ENCODE peak calls at places on chromosome 11, in ten cellular contexts. T, I, E, U, O, H, R, Z, W and X are unnamed samples.

GRCh38 chr11:35165416-35166368 is 26.7 kb downstream of the CD44 start:
- DNase-seq in W (peak), I (no peak), H (no peak), U (peak), E (peak), T (peak), R (peak), O (peak), Z (peak), X (no peak)

GRCh38 chr11:61780581-61781162 is 11.7 kb downstream of the TMEM258 start:
- DNase-seq in E (no peak), W (no peak), T (no peak), H (no peak), R (peak), O (no peak), I (no peak), U (no peak), Z (no peak), X (no peak)

GRCh38 chr11:44286268-44286880 is 23.6 kb downstream of the ALX4 start:
- DNase-seq in U (peak), R (peak), T (peak), I (no peak), E (peak), O (peak), Z (peak), W (peak), H (peak), X (no peak)

GRCh38 chr11:122895591-122895990 is 13.0 kb downstream of the JHY start:
- DNase-seq in U (no peak), I (no peak), R (no peak), Z (no peak), H (no peak), T (no peak), E (no peak), W (no peak), O (no peak), X (no peak)

GRCh38 chr11:6357222-6357621 is 33.1 kb upstream of the SMPD1 start:
- DNase-seq in T (peak), Z (peak), I (peak), O (no peak), W (no peak), H (peak), U (peak), E (peak), R (no peak), X (peak)

GRCh38 chr11:121452609-121453150 is at the start of gene SORL1-AS1:
- DNase-seq in R (no peak), H (no peak), W (peak), Z (no peak), E (no peak), I (no peak), T (peak), O (no peak), U (peak), X (no peak)

GRCh38 chr11:128582496-128583366 is 4.6 kb downstream of the ETS1 start:
- DNase-seq in W (peak), H (peak), I (peak), T (no peak), E (peak), R (no peak), Z (no peak), U (no peak), O (no peak), X (peak)

GRCh38 chr11:95134491-95134890 is 44.8 kb downstream of the ENDOD1 start:
- DNase-seq in T (no peak), W (no peak), Z (no peak), I (no peak), O (no peak), E (peak), H (peak), U (no peak), R (no peak), X (no peak)

GRCh38 chr11:71433648-71434450 is 14.3 kb downstream of the DHCR7 start:
- DNase-seq in R (no peak), Z (peak), U (peak), W (no peak), O (no peak), I (no peak), H (peak), T (no peak), E (peak), X (no peak)

GRCh38 chr11:46247090-46247489 is 30.4 kb upstream of the CREB3L1 start:
- DNase-seq in W (no peak), T (no peak), I (no peak), E (peak), R (no peak), U (no peak), O (no peak), H (peak), Z (no peak), X (no peak)

GRCh38 chr11:60658409-60658808 is 41.0 kb upstream of the MS4A8 start:
- DNase-seq in T (no peak), H (no peak), E (no peak), I (no peak), Z (peak), U (no peak), O (no peak), W (no peak), R (no peak), X (no peak)

GRCh38 chr11:1198766-1199688 is 23.8 kb upstream of the MUC5B start:
- DNase-seq in R (peak), Z (no peak), W (no peak), O (no peak), U (no peak), H (no peak), I (no peak), E (no peak), T (no peak), X (no peak)

GRCh38 chr11:130037058-130037457 is 32.6 kb upstream of the APLP2 start:
- DNase-seq in Z (no peak), I (peak), H (no peak), W (no peak), R (no peak), O (no peak), U (peak), E (peak), T (no peak), X (no peak)

GRCh38 chr11:76732643-76733042 is 50.5 kb upstream of the TSKU start:
- DNase-seq in E (no peak), R (no peak), W (no peak), O (no peak), Z (no peak), H (no peak), I (no peak), T (no peak), U (no peak), X (no peak)

GRCh38 chr11:62588966-62589637 is 2.2 kb downstream of the TUT1 start:
- DNase-seq in U (no peak), H (no peak), T (no peak), Z (no peak), E (no peak), R (peak), O (no peak), I (no peak), W (no peak), X (no peak)

GRCh38 chr11:129639300-129639699 is 176.3 kb upstream of the TMEM45B start:
- DNase-seq in W (no peak), R (no peak), T (no peak), U (no peak), Z (no peak), E (peak), I (peak), O (no peak), H (no peak), X (peak)

GRCh38 chr11:112570335-112570734 is 309.7 kb upstream of the PLET1 start:
- DNase-seq in H (no peak), I (no peak), E (no peak), U (no peak), W (no peak), T (no peak), O (no peak), R (no peak), Z (no peak), X (no peak)

GRCh38 chr11:112410325-112410724 is 149.7 kb upstream of the PLET1 start:
- DNase-seq in U (no peak), H (no peak), I (no peak), R (no peak), E (no peak), O (no peak), Z (no peak), T (peak), W (no peak), X (no peak)

GRCh38 chr11:112963368-112963955 is 2.2 kb downstream of the NCAM1 start:
- DNase-seq in W (peak), R (no peak), Z (no peak), E (no peak), O (no peak), T (no peak), H (no peak), I (no peak), U (no peak), X (no peak)

GRCh38 chr11:70834984-70835560 is 417.3 kb downstream of the SHANK2 start:
- DNase-seq in U (no peak), I (no peak), E (no peak), T (no peak), O (no peak), R (no peak), H (no peak), Z (no peak), W (no peak), X (no peak)

GRCh38 chr11:118448294-118448693 is 12.0 kb downstream of the KMT2A start:
- DNase-seq in I (no peak), Z (no peak), R (no peak), T (peak), H (no peak), O (peak), W (no peak), U (no peak), E (peak), X (no peak)

GRCh38 chr11:58060939-58061672 is 30.4 kb downstream of the OR6Q1 start:
- DNase-seq in H (no peak), U (no peak), O (no peak), E (peak), Z (no peak), W (peak), I (no peak), T (no peak), R (no peak), X (no peak)

GRCh38 chr11:122155765-122156527 is 39.9 kb upstream of the BLID start:
- DNase-seq in I (no peak), E (no peak), H (no peak), R (no peak), O (no peak), W (no peak), Z (no peak), U (no peak), T (no peak), X (no peak)

GRCh38 chr11:15905815-15906214 is 450.5 kb downstream of the SOX6 start:
- DNase-seq in E (no peak), T (no peak), O (no peak), I (no peak), R (no peak), U (no peak), W (no peak), H (no peak), Z (no peak), X (no peak)

GRCh38 chr11:67295846-67296245 is 6.7 kb downstream of the ANKRD13D start:
- DNase-seq in U (no peak), I (no peak), R (no peak), W (no peak), Z (no peak), T (no peak), H (no peak), O (no peak), E (no peak), X (no peak)

GRCh38 chr11:1049431-1049891 is 12.9 kb upstream of the MUC6 start:
- DNase-seq in W (no peak), Z (peak), E (no peak), T (no peak), I (no peak), R (peak), U (no peak), H (peak), O (no peak), X (no peak)

GRCh38 chr11:70880416-70880815 is 372.0 kb downstream of the SHANK2 start:
- DNase-seq in R (no peak), H (no peak), O (no peak), I (no peak), T (no peak), Z (no peak), E (no peak), W (no peak), U (no peak), X (no peak)

GRCh38 chr11:69893631-69894030 is 74.4 kb upstream of the FGF3 start:
- DNase-seq in O (no peak), E (no peak), R (peak), U (no peak), W (no peak), H (no peak), Z (no peak), I (no peak), T (no peak), X (no peak)

GRCh38 chr11:29780756-29781155 is 236.1 kb downstream of the KCNA4 start:
- DNase-seq in I (no peak), W (peak), E (no peak), U (no peak), H (no peak), R (no peak), T (no peak), Z (no peak), O (no peak), X (no peak)

GRCh38 chr11:108945341-108945740 is 280.5 kb downstream of the DDX10 start:
- DNase-seq in E (no peak), Z (no peak), O (no peak), U (no peak), I (no peak), T (no peak), W (no peak), H (no peak), R (no peak), X (no peak)

GRCh38 chr11:59542142-59542810 is 30.9 kb downstream of the OR4D9 start:
- DNase-seq in I (no peak), Z (no peak), H (peak), U (no peak), O (no peak), T (no peak), W (no peak), E (no peak), R (no peak), X (no peak)

GRCh38 chr11:59777104-59777503 is 21.9 kb downstream of the STX3 start:
- DNase-seq in I (no peak), O (no peak), Z (no peak), H (no peak), E (no peak), T (no peak), W (no peak), R (no peak), U (no peak), X (no peak)

GRCh38 chr11:116534270-116534975 is 238.4 kb downstream of the BUD13 start:
- DNase-seq in O (no peak), R (no peak), Z (no peak), T (no peak), I (no peak), U (no peak), H (no peak), W (no peak), E (no peak), X (no peak)

GRCh38 chr11:87432006-87432405 is 394.3 kb downstream of the TMEM135 start:
- DNase-seq in O (no peak), Z (no peak), H (no peak), T (no peak), E (peak), U (no peak), R (no peak), W (no peak), I (no peak), X (no peak)

GRCh38 chr11:19244621-19245020 is 3.9 kb upstream of the E2F8 start:
- DNase-seq in E (no peak), O (no peak), U (no peak), T (no peak), Z (no peak), R (no peak), H (no peak), I (no peak), W (no peak), X (no peak)

GRCh38 chr11:31798057-31799035 is 12.8 kb downstream of the PAX6 start:
- DNase-seq in W (peak), O (no peak), I (no peak), T (peak), H (no peak), E (no peak), R (peak), Z (no peak), U (no peak), X (no peak)

GRCh38 chr11:31799036-31799793 is 11.9 kb downstream of the PAX6 start:
- DNase-seq in O (no peak), R (no peak), Z (no peak), I (no peak), E (no peak), W (peak), H (no peak), U (no peak), T (no peak), X (no peak)

GRCh38 chr11:31801298-31801702 is 9.8 kb downstream of the PAX6 start:
- DNase-seq in R (no peak), Z (no peak), T (no peak), H (no peak), W (peak), U (no peak), E (no peak), O (no peak), I (no peak), X (no peak)

GRCh38 chr11:31800398-31801265 is 10.5 kb downstream of the PAX6 start:
- DNase-seq in H (no peak), I (no peak), U (no peak), T (no peak), Z (no peak), R (no peak), E (no peak), O (no peak), W (peak), X (no peak)

GRCh38 chr11:31799794-31800397 is 11.2 kb downstream of the PAX6 start:
- DNase-seq in E (no peak), I (no peak), Z (no peak), T (no peak), U (no peak), H (no peak), W (peak), O (no peak), R (no peak), X (no peak)
- H3K4me3 ChIP-seq in E (no peak), I (no peak), Z (no peak), T (no peak), U (no peak), H (no peak), W (peak), O (no peak), R (no peak), X (no peak)

GRCh38 chr11:65485820-65486219 is 13.0 kb upstream of the MALAT1 start:
- DNase-seq in E (no peak), O (no peak), H (no peak), I (no peak), W (no peak), U (peak), R (no peak), Z (no peak), T (no peak), X (no peak)

GRCh38 chr11:65489061-65489705 is 9.7 kb upstream of the MALAT1 start:
- DNase-seq in U (no peak), Z (no peak), I (no peak), R (no peak), W (peak), O (no peak), H (peak), T (no peak), E (peak), X (peak)

GRCh38 chr11:65486570-65487466 is 12.0 kb upstream of the MALAT1 start:
- DNase-seq in O (no peak), E (no peak), T (no peak), Z (no peak), H (no peak), R (no peak), U (peak), W (no peak), I (no peak), X (no peak)

GRCh38 chr11:65488273-65489058 is 10.4 kb upstream of the MALAT1 start:
- DNase-seq in Z (no peak), E (peak), I (no peak), H (peak), R (no peak), U (peak), W (no peak), O (no peak), T (no peak), X (no peak)

GRCh38 chr11:65487467-65488272 is 11.2 kb upstream of the MALAT1 start:
- DNase-seq in H (peak), T (peak), O (no peak), Z (peak), W (peak), I (peak), E (peak), U (peak), R (peak), X (peak)
- TF ChIP-seq CTCF in H (no peak), T (no peak), O (peak), Z (no peak), W (no peak), I (peak), E (no peak), U (no peak), R (no peak), X (no peak)

DNA sequence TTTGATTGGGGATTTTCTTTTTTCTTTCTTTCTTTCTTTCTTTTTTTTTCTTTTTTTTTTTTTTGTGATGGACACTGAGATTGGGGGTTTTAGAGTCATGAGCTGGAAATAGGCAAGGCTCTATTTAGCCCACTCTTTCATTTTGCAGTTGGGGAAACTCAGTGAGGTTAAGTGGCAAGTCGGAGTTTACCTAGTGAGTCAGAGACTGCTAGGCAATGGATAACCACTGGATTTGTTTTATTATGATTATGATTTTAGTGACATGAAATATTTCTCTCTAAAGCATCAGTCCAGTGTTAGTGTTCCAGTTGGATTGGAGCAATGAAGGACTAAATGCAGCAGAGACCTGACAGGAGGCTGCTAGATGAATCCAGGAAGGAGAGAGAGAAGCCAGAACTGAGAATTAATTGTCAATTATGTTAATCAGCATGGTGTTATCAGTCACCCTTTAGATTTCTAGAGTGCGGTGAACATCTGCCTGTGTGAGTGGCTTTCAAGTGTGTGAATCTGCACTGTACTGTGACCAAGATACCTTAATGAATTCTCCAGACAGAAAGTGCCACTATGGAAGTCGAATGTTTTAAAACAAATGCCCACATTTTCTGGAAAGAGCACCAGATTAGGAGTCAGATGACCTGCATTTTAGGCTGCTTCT is 10.9 kb downstream of the BMAL1 start:
- DNase-seq in Z (no peak), O (no peak), T (peak), W (no peak), R (no peak), H (no peak), I (no peak), E (no peak), U (no peak), X (no peak)
- H3K4me3 ChIP-seq in Z (no peak), O (no peak), T (no peak), W (no peak), R (no peak), H (no peak), I (no peak), E (no peak), U (no peak), X (no peak)

GRCh38 chr11:125720781-125721180 is 25.3 kb upstream of the PATE1 start:
- DNase-seq in T (no peak), I (no peak), O (no peak), Z (no peak), H (no peak), R (no peak), W (no peak), U (no peak), E (no peak), X (no peak)

GRCh38 chr11:125728969-125729368 is 17.1 kb upstream of the PATE1 start:
- DNase-seq in H (no peak), W (no peak), R (no peak), T (no peak), Z (no peak), E (no peak), U (no peak), O (no peak), I (no peak), X (no peak)

DNA sequence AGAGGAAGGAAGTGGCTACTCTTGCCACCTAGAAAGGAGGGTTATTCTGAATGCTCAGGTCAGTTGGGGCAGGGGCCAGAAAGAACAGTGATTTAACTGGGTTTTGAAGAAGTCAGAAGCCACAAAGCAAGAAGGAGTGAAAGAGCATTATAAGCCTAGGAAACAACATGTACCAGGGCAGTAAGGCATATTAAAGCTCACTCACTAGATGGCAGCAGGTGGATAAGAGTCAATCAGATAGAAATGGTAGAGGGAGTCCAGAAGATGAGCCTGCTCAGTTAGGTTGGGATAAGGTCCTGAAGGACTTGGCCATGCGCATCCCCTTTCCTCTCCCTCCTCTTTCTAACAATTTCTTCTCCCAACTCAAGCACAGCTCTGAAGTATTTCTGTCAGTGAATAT is 22.0 kb upstream of the PATE1 start:
- DNase-seq in W (peak), Z (no peak), T (no peak), H (no peak), U (no peak), I (no peak), R (no peak), E (peak), O (no peak), X (no peak)
- TF ChIP-seq CTCF in W (peak), Z (no peak), T (peak), H (no peak), U (no peak), I (peak), R (no peak), E (peak), O (peak), X (no peak)